ENCODE peak calls at places on chromosomes 2 and 18, in five cellular contexts. B, H, L, R and I are unnamed samples.

GRCh38 chr2:239596298-239596697 is 195.5 kb upstream of the HDAC4 start:
- DNase-seq in B (no peak), H (no peak), L (no peak), R (no peak), I (no peak)

GRCh38 chr18:32767400-32767799 is 5.4 kb downstream of the KLHL14 start:
- DNase-seq in B (no peak), H (no peak), L (no peak), R (no peak), I (no peak)

GRCh38 chr2:195117036-195117435 is 540.0 kb upstream of the SLC39A10 start:
- DNase-seq in B (no peak), H (no peak), L (no peak), R (no peak), I (no peak)

GRCh38 chr2:240922234-240922981 is 16.3 kb downstream of the CROCC2 start:
- DNase-seq in B (peak; percentile 27), H (no peak), L (peak; percentile 10), R (no peak), I (peak; percentile 2)

GRCh38 chr2:76579911-76580310 is 869.2 kb upstream of the GCFC2 start:
- DNase-seq in B (no peak), H (no peak), L (no peak), R (no peak), I (no peak)

GRCh38 chr2:231393149-231394131 is 2.1 kb upstream of the B3GNT7 start:
- DNase-seq in B (no peak), H (no peak), L (no peak), R (peak; percentile 85), I (no peak)

GRCh38 chr2:237539681-237540080 is 26.7 kb upstream of the PRLH start:
- DNase-seq in B (no peak), H (no peak), L (no peak), R (no peak), I (no peak)

GRCh38 chr18:12032786-12033642 is 51.7 kb downstream of the IMPA2 start:
- DNase-seq in B (no peak), H (no peak), L (no peak), R (no peak), I (no peak)

GRCh38 chr2:22360735-22361374 is 1024.1 kb upstream of the KLHL29 start:
- DNase-seq in B (no peak), H (peak; percentile 25), L (no peak), R (no peak), I (no peak)

GRCh38 chr18:60024345-60024744 is 124.5 kb downstream of the PMAIP1 start:
- DNase-seq in B (no peak), H (no peak), L (no peak), R (no peak), I (no peak)

GRCh38 chr2:236862961-236863728 is 222.5 kb upstream of the COPS8 start:
- DNase-seq in B (no peak), H (peak; percentile 83), L (no peak), R (no peak), I (no peak)

GRCh38 chr18:45402485-45403056 is 212.7 kb upstream of the SLC14A2 start:
- DNase-seq in B (no peak), H (peak; percentile 64), L (no peak), R (no peak), I (no peak)

GRCh38 chr2:67579207-67579606 is 182.1 kb downstream of the ETAA1 start:
- DNase-seq in B (no peak), H (no peak), L (no peak), R (no peak), I (no peak)

GRCh38 chr18:50099725-50100414 is 95.1 kb downstream of the MYO5B start:
- DNase-seq in B (no peak), H (peak; percentile 88), L (no peak), R (no peak), I (no peak)

GRCh38 chr2:218896501-218897393 is 16.1 kb downstream of the WNT10A start:
- DNase-seq in B (no peak), H (peak; percentile 72), L (no peak), R (peak; percentile 89), I (no peak)

GRCh38 chr18:63578357-63578958 is 8.7 kb upstream of the SERPINB13 start:
- DNase-seq in B (no peak), H (no peak), L (no peak), R (peak; percentile 76), I (no peak)

GRCh38 chr2:54979645-54980044 is 70.6 kb downstream of the RTN4 start:
- DNase-seq in B (no peak), H (no peak), L (no peak), R (no peak), I (no peak)

GRCh38 chr2:216807861-216808272 is 52.0 kb downstream of the TNP1 start:
- DNase-seq in B (no peak), H (no peak), L (no peak), R (no peak), I (no peak)

GRCh38 chr2:31675485-31675901 is 94.8 kb upstream of the SRD5A2 start:
- DNase-seq in B (no peak), H (no peak), L (no peak), R (peak; percentile 35), I (no peak)

GRCh38 chr18:8942909-8943545 is 159.5 kb upstream of the NDUFV2 start:
- DNase-seq in B (no peak), H (no peak), L (no peak), R (no peak), I (no peak)

GRCh38 chr2:237591379-237591881 is 896 bp upstream of the RAB17 start:
- DNase-seq in B (no peak), H (no peak), L (no peak), R (peak; percentile 77), I (no peak)

GRCh38 chr18:58194028-58194427 is 150.0 kb downstream of the NEDD4L start:
- DNase-seq in B (no peak), H (no peak), L (no peak), R (no peak), I (no peak)

GRCh38 chr2:66833036-66833435 is 398.1 kb downstream of the MEIS1 start:
- DNase-seq in B (no peak), H (no peak), L (no peak), R (no peak), I (no peak)

GRCh38 chr2:134766583-134766982 is 47.8 kb upstream of the TMEM163 start:
- DNase-seq in B (no peak), H (no peak), L (no peak), R (no peak), I (no peak)

GRCh38 chr2:75562513-75562864 is 1.8 kb upstream of the EVA1A start:
- DNase-seq in B (no peak), H (no peak), L (no peak), R (no peak), I (no peak)

GRCh38 chr2:196410008-196410407 is 229.5 kb upstream of the CCDC150 start:
- DNase-seq in B (no peak), H (no peak), L (no peak), R (no peak), I (no peak)

DNA sequence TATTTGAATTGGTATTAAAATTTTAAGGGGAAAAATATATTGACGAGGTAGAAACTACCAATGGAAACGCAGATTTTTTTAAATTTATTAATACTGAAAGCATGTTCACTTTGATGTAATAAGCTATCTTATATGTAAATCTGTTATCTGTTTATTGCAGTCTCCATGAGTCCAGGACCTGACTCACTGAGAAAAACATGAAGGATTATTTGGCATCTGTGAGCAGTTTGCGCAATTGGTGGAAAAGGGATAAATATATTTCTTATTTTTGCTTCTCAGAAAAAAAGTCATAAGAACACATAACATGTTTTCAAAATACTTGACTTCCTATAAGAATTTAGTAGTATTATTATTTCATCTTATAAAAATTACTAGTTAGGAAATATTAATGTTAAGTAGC is 561.4 kb downstream of the ADCYAP1 start:
- DNase-seq in B (no peak), H (no peak), L (no peak), R (no peak), I (no peak)
- H3K4me3 ChIP-seq in B (no peak overlapping the region), H (no peak overlapping the region), L (no peak overlapping the region), R (no peak overlapping the region), I (no peak overlapping the region)

GRCh38 chr2:200788129-200788718 is 23.5 kb upstream of the BZW1 start:
- DNase-seq in B (no peak), H (no peak), L (no peak), R (no peak), I (no peak)

GRCh38 chr2:200791905-200792304 is 19.8 kb upstream of the BZW1 start:
- DNase-seq in B (no peak), H (no peak), L (no peak), R (no peak), I (no peak)

GRCh38 chr2:200786826-200787225 is 24.9 kb upstream of the BZW1 start:
- DNase-seq in B (no peak), H (no peak), L (no peak), R (no peak), I (no peak)

GRCh38 chr2:200787351-200788128 is 24.2 kb upstream of the BZW1 start:
- DNase-seq in B (no peak), H (peak; percentile 86), L (no peak), R (peak; percentile 65), I (no peak)

DNA sequence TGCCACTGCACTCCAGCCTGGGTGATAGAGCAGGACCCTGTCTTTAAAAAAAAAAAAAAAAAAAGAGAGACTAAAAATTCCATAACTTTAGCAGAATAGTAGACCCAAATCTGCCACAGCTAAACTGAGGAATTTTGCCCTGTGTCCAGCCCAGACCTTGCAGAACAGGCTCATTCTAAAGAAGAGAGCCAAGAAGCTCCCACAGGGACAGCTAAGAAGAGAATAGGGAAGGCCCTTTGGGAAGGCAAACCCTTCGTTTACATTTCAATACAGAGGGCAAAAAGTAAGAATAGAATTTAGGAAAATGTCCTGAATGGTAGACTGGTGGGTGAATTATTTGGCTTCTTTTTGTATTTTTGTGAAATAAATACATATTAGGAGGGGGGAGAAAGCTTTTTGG is 21.5 kb upstream of the BZW1 start:
- DNase-seq in B (no peak), H (no peak), L (no peak), R (no peak), I (no peak)
- H3K4me3 ChIP-seq in B (no peak overlapping the region), H (no peak overlapping the region), L (no peak overlapping the region), R (no peak overlapping the region), I (no peak overlapping the region)

GRCh38 chr18:75916641-75916982 is 489.1 kb upstream of the SMIM21 start:
- DNase-seq in B (no peak), H (no peak), L (no peak), R (no peak), I (no peak)
- H3K4me3 ChIP-seq in B (peak overlapping the region; percentile 54), H (peak overlapping the region; percentile 40), L (no peak overlapping the region), R (no peak overlapping the region), I (peak overlapping the region; percentile 59)

GRCh38 chr2:37342636-37343211 is 1.7 kb upstream of the QPCT start:
- DNase-seq in B (no peak), H (no peak), L (no peak), R (peak; percentile 37), I (no peak)

GRCh38 chr2:37335604-37336003 is 8.8 kb upstream of the QPCT start:
- DNase-seq in B (no peak), H (no peak), L (no peak), R (no peak), I (no peak)

GRCh38 chr2:37340637-37341036 is 3.8 kb upstream of the QPCT start:
- DNase-seq in B (no peak), H (no peak), L (no peak), R (no peak), I (no peak)

GRCh38 chr2:37337636-37338280 is 6.7 kb upstream of the QPCT start:
- DNase-seq in B (no peak), H (no peak), L (no peak), R (peak; percentile 39), I (no peak)

DNA sequence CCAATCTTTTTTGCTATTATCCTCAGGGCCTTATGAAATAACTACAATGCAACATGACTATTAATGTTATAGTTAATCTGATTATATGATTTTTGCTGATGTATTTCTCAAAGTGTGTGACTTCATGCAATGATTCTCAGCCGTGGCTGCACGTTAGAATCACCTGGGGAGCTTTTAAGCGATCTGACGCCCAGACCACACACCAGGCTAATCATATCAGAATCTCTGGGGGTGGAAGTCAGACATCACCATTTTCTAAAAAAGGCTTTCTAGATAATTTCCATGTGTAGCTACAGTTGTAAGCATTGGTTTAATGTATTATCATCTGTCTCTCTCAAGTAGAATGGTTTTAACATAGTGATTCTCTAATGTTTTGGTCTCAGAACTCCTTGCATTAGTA is 5.5 kb upstream of the QPCT start:
- DNase-seq in B (no peak), H (no peak), L (no peak), R (no peak), I (no peak)
- H3K4me3 ChIP-seq in B (no peak overlapping the region), H (no peak overlapping the region), L (no peak overlapping the region), R (no peak overlapping the region), I (no peak overlapping the region)